ENCODE peak calls at places on chromosomes 2 and 18, in five cellular contexts. V is SK-N-SH, Q is K562, F is H1, I is endothelial cell of umbilical vein. X is an unnamed sample.

GRCh38 chr2:30710016-30710415 is 97.2 kb downstream of the CAPN13 start:
- DNase-seq in V (no peak), Q (no peak), F (no peak), I (no peak), X (no peak)

GRCh38 chr2:67836861-67837260 is 225.9 kb downstream of the C1D start:
- DNase-seq in V (no peak), Q (no peak), F (no peak), I (no peak), X (no peak)

GRCh38 chr18:5894613-5895299 is 566 bp downstream of the TMEM200C start:
- DNase-seq in V (peak), Q (no peak), F (no peak), I (no peak), X (no peak)

GRCh38 chr18:41828137-41828536 is 126.9 kb upstream of the PIK3C3 start:
- DNase-seq in V (no peak), Q (no peak), F (no peak), I (no peak), X (no peak)

GRCh38 chr2:174939046-174939445 is 66.1 kb downstream of the CHN1 start:
- DNase-seq in V (no peak), Q (no peak), F (no peak), I (no peak), X (no peak)

GRCh38 chr2:109604597-109604996 is 9.2 kb downstream of the SEPTIN10 start:
- DNase-seq in V (no peak), Q (no peak), F (no peak), I (no peak), X (no peak)

GRCh38 chr2:239192456-239192855 is 208.4 kb downstream of the HDAC4 start:
- DNase-seq in V (no peak), Q (no peak), F (no peak), I (no peak), X (no peak)

GRCh38 chr2:233600361-233600760 is 17.1 kb upstream of the UGT1A8 start:
- DNase-seq in V (no peak), Q (no peak), F (no peak), I (no peak), X (no peak)

GRCh38 chr2:199807966-199808365 is 43.0 kb downstream of the FTCDNL1 start:
- DNase-seq in V (no peak), Q (no peak), F (no peak), I (no peak), X (no peak)

GRCh38 chr2:199814845-199815211 is 36.2 kb downstream of the FTCDNL1 start:
- DNase-seq in V (no peak), Q (no peak), F (no peak), I (no peak), X (no peak)

GRCh38 chr2:199810422-199811250 is 40.4 kb downstream of the FTCDNL1 start:
- DNase-seq in V (no peak), Q (no peak), F (no peak), I (no peak), X (no peak)

GRCh38 chr2:199814084-199814844 is 36.7 kb downstream of the FTCDNL1 start:
- DNase-seq in V (no peak), Q (no peak), F (no peak), I (no peak), X (no peak)

GRCh38 chr2:199811360-199811759 is 39.6 kb downstream of the FTCDNL1 start:
- DNase-seq in V (no peak), Q (no peak), F (no peak), I (no peak), X (no peak)
- H3K9ac ChIP-seq in V (no peak), Q (no peak), F (no peak), I (no peak), X (no peak)

DNA sequence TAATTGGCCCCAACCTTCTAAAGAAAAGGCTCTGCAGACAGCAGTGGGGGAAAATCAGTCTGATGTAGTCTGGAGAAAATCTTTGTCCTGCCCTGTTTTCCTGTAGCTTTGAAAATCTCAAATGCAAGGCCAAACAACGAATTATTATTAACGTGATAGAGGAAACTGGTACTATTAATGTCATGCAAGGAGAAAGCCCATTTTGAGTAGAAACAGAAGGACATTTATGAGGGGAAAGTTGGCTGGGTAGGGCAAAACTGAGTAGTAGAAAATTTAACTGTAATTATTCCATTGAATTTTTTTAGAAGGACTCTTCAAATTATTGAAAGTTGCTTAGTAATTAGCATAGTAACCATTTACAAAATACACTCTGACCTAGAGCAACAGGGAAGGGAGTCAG is 98.8 kb downstream of the FMNL2 start:
- DNase-seq in V (no peak), Q (no peak), F (no peak), I (no peak), X (no peak)
- TF ChIP-seq POLR2AphosphoS5 in V (no peak), Q (no peak), F (no peak), I (no peak), X (no peak)

GRCh38 chr2:46849080-46849715 is 66.4 kb downstream of the MCFD2 start:
- DNase-seq in V (no peak), Q (peak), F (no peak), I (peak), X (no peak)
- H3K4me3 ChIP-seq in V (peak), Q (no peak), F (no peak), I (no peak), X (no peak)

GRCh38 chr2:200185575-200186103 is 120.9 kb upstream of the SPATS2L start:
- DNase-seq in V (no peak), Q (no peak), F (no peak), I (no peak), X (no peak)
- H3K9ac ChIP-seq in V (no peak), Q (no peak), F (no peak), I (no peak), X (no peak)

GRCh38 chr18:79577451-79578395 is 101.9 kb upstream of the CTDP1 start:
- DNase-seq in V (no peak), Q (no peak), F (no peak), I (no peak), X (no peak)
- TF ChIP-seq POLR2AphosphoS5 in V (no peak), Q (no peak), F (no peak), I (no peak), X (no peak)

X was measured in SK-N-MC.